ENCODE peak calls at places on chromosomes 2 and 18, in five cellular contexts. K, V, W, J and T are unnamed samples.

GRCh38 chr2:120979398-120979797 is 243.7 kb downstream of the GLI2 start:
- DNase-seq in K (no peak), V (no peak), W (no peak), J (no peak), T (no peak)

GRCh38 chr2:101617786-101618185 is 79.7 kb upstream of the MAP4K4 start:
- DNase-seq in K (no peak), V (no peak), W (no peak), J (no peak), T (no peak)

GRCh38 chr2:217797170-217797569 is 205.6 kb downstream of the TNS1 start:
- DNase-seq in K (no peak), V (no peak), W (no peak), J (peak), T (peak)

GRCh38 chr18:48802543-48803428 is 148.0 kb downstream of the SMAD7 start:
- DNase-seq in K (no peak), V (peak), W (no peak), J (no peak), T (peak)

GRCh38 chr18:75438891-75439290 is 11.4 kb upstream of the SMIM21 start:
- DNase-seq in K (no peak), V (no peak), W (no peak), J (no peak), T (no peak)

GRCh38 chr2:5592906-5593305 is 99.3 kb upstream of the SOX11 start:
- DNase-seq in K (no peak), V (no peak), W (no peak), J (no peak), T (no peak)

GRCh38 chr2:218888341-218888740 is 7.7 kb downstream of the WNT10A start:
- DNase-seq in K (no peak), V (no peak), W (no peak), J (no peak), T (no peak)

GRCh38 chr2:18603867-18604572 is 14.7 kb upstream of the NT5C1B start:
- DNase-seq in K (no peak), V (no peak), W (no peak), J (no peak), T (no peak)

GRCh38 chr18:28559511-28559910 is 382.6 kb upstream of the CDH2 start:
- DNase-seq in K (no peak), V (no peak), W (no peak), J (no peak), T (no peak)

GRCh38 chr2:240051697-240052096 is 1.6 kb downstream of the OR6B3 start:
- DNase-seq in K (no peak), V (no peak), W (no peak), J (no peak), T (no peak)

GRCh38 chr2:236045264-236046235 is 122.6 kb downstream of the GBX2 start:
- DNase-seq in K (no peak), V (no peak), W (no peak), J (no peak), T (no peak)

GRCh38 chr2:109269956-109270757 is 141.2 kb downstream of the SH3RF3 start:
- DNase-seq in K (no peak), V (no peak), W (no peak), J (no peak), T (no peak)

GRCh38 chr2:235857613-235858012 is 310.6 kb downstream of the GBX2 start:
- DNase-seq in K (no peak), V (no peak), W (no peak), J (no peak), T (no peak)

GRCh38 chr18:57125627-57126026 is 21.3 kb upstream of the BOD1L2 start:
- DNase-seq in K (no peak), V (no peak), W (no peak), J (no peak), T (no peak)

GRCh38 chr2:21047161-21048009 is 3.5 kb upstream of the APOB start:
- DNase-seq in K (no peak), V (no peak), W (no peak), J (no peak), T (no peak)

GRCh38 chr2:191311627-191312026 is 66.4 kb downstream of the MYO1B start:
- DNase-seq in K (no peak), V (no peak), W (peak), J (no peak), T (no peak)

GRCh38 chr2:96985181-96985580 is 1.2 kb downstream of the FAM178B start:
- DNase-seq in K (no peak), V (no peak), W (no peak), J (no peak), T (peak)

GRCh38 chr2:219506153-219506801 is 7.6 kb downstream of the GMPPA start:
- DNase-seq in K (no peak), V (no peak), W (no peak), J (no peak), T (no peak)

GRCh38 chr2:70930371-70931329 is 5.0 kb upstream of the ATP6V1B1 start:
- DNase-seq in K (no peak), V (no peak), W (no peak), J (no peak), T (no peak)

GRCh38 chr2:237440819-237441281 is 26.9 kb upstream of the COL6A3 start:
- DNase-seq in K (no peak), V (no peak), W (no peak), J (no peak), T (no peak)

GRCh38 chr2:101790856-101791255 is 93.3 kb downstream of the MAP4K4 start:
- DNase-seq in K (no peak), V (no peak), W (no peak), J (peak), T (peak)

GRCh38 chr2:95166065-95166763 is 605 bp downstream of the ZNF2 start:
- DNase-seq in K (no peak), V (no peak), W (no peak), J (no peak), T (no peak)

GRCh38 chr2:207505728-207506127 is 24.0 kb upstream of the CREB1 start:
- DNase-seq in K (no peak), V (no peak), W (peak), J (no peak), T (no peak)

GRCh38 chr2:227826019-227826521 is 12.4 kb downstream of the CCL20 start:
- DNase-seq in K (no peak), V (peak), W (no peak), J (no peak), T (no peak)

GRCh38 chr2:65361623-65362022 is 70.8 kb downstream of the SPRED2 start:
- DNase-seq in K (no peak), V (no peak), W (no peak), J (no peak), T (no peak)

GRCh38 chr18:51655327-51655698 is 457.8 kb upstream of the MEX3C start:
- DNase-seq in K (no peak), V (no peak), W (no peak), J (no peak), T (no peak)

GRCh38 chr2:240604291-240604938 is 17.9 kb downstream of the CAPN10 start:
- DNase-seq in K (peak), V (peak), W (peak), J (peak), T (peak)

DNA sequence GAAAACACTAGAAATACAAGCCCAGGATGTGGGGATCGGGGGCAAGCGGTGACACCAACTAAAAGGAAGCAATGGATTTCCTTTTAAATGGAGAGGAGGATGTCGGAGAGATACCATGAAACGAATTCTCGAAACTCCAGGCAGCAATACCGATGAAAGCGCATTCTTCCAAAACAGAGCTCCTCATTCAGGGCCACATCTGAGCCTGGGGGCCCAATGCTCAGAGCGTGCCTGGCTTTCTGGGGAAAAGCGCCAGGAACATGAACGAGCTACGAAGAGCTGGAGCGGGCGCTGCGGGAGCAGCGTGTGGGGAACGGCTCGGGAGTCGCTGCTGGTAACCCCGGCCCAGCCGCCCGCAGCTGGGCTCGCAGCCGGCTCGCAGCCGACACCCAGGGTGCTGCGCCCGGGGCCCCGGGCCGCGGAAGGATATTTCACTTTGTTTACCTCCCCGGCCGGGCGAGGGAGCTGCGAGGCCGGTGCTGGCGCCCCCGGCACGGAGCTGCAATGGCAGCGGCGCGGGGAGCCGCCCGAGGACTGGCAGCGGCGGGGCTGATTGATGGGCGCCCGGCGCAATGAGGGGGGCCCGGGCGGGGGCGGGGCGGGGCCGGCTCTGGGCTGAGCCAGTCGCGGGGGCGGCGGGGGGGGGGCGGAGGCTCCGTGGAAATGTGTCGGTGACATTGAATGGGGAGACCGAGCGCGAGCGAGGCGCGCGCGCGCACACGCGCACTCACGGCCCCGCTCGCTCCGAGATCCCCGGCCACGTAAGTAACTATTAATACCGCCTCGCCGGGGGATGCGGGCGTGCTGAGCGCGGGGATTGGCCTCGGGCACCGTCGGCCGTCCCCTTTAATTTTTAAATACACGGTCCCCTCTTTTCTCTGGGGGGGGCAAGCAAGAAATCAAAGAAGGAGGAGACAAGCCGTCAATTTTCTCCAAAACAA is at the start of gene TRIB2:
- DNase-seq in K (peak), V (peak), W (peak), J (peak), T (peak)
- TF ChIP-seq POLR2A in K (peak), V (peak), W (no peak), J (peak), T (peak)

GRCh38 chr2:230069418-230069817 is 694 bp upstream of the SLC16A14 start:
- DNase-seq in K (no peak), V (no peak), W (no peak), J (no peak), T (no peak)

GRCh38 chr2:230068658-230069080 is at the start of gene SLC16A14:
- DNase-seq in K (no peak), V (peak), W (peak), J (peak), T (peak)

GRCh38 chr2:230071421-230071820 is 2.7 kb upstream of the SLC16A14 start:
- DNase-seq in K (no peak), V (no peak), W (no peak), J (no peak), T (no peak)

GRCh38 chr2:230067990-230068657 is 600 bp downstream of the SLC16A14 start:
- DNase-seq in K (no peak), V (peak), W (peak), J (no peak), T (peak)
- TF ChIP-seq CTCF in K (no peak), V (peak), W (no peak), J (no peak), T (peak)

GRCh38 chr18:64409511-64409910 is 260.6 kb upstream of the LINC00305 start:
- DNase-seq in K (no peak), V (no peak), W (no peak), J (no peak), T (no peak)
- TF ChIP-seq POLR2A in K (no peak), V (no peak), W (no peak), J (no peak), T (no peak)

DNA sequence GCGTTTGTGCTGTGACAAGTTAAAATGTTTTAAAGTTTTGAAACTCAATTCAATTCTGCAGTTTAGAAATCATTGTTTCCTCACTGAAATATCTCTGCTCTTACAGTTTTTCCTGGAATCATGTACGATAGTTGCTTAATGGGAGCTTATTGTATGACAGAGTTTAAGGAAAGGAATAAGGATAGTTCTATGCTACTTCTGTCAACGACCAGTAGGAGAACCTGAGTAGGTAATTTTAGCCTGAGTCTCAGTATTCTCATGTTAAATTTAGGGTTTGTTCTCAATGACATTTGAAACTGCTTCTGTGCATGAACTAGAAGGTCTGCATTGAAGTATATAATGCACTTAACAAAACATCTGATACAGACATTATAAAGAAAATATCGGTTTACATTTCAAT is 361.1 kb downstream of the CPS1 start:
- DNase-seq in K (no peak), V (no peak), W (no peak), J (no peak), T (no peak)
- TF ChIP-seq CTCF in K (no peak), V (no peak), W (no peak), J (no peak), T (no peak)

DNA sequence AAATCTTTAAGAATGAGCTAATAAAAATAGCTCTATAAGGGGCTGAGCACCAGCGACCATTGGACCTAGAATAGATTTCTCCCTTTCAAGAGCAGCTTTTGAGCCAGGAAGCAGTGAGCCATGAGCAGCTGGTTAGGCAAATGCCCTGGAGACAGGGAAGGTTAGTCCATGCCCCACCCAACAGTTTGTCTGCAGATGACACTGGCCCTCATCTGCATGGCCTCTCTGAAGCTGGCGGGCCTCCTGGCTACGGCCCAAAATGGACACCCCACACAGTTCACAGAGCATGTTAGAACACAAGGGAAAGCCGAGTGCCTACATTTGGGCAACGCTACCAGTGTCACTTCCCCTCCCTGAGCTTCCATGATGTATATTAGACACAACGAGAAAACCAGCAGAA is 201.1 kb downstream of the MGAT5 start:
- DNase-seq in K (no peak), V (no peak), W (no peak), J (no peak), T (no peak)
- TF ChIP-seq POLR2A in K (no peak), V (no peak), W (no peak), J (no peak), T (no peak)

GRCh38 chr18:8478968-8479370 is 130.3 kb upstream of the RAB12 start:
- DNase-seq in K (no peak), V (no peak), W (no peak), J (no peak), T (no peak)

GRCh38 chr18:8479826-8480225 is 129.4 kb upstream of the RAB12 start:
- DNase-seq in K (no peak), V (no peak), W (no peak), J (no peak), T (no peak)

GRCh38 chr18:8478166-8478967 is 130.9 kb upstream of the RAB12 start:
- DNase-seq in K (peak), V (peak), W (peak), J (peak), T (peak)

GRCh38 chr18:8477615-8478014 is 131.6 kb upstream of the RAB12 start:
- DNase-seq in K (no peak), V (no peak), W (no peak), J (no peak), T (no peak)

DNA sequence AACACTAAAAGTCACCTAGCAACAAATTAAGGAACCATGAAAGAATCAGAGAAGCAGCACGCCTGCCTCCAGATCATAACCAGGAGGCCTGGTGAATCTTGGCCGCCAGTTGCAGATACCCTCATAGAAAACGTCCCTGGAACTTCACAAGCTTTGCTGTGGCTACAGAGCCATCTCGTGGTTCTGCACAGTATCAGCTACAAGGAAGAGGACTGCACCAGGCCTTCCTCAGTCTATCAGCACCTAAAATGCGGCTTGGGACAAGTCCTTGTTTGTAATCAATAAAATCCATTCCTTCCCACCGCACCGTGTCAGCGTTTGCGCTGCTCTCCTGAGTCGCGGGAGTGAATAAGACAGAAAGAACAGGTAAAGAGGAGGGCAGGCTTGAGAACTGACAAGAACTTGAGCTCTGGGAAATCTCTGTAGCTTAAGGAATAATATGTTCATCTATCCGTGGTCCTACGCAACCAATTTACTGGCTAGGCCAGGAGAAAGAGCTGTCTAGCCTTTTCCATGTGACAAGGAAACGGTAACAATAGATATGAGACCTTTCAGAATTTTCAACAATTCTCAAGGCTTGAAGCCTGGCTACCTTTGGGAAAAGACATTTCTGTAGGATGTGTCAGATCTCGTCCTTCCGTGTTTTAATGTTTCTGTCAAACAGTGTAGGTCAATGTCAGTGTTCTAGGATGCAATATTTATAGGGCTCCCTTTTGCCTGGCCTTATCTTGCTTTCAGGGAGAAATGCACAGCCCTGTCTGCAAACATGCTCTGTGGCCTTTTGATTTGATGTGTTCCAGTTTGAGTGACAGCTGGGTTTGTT is 128.5 kb upstream of the RAB12 start:
- DNase-seq in K (peak), V (no peak), W (peak), J (peak), T (peak)
- TF ChIP-seq CTCF in K (peak), V (peak), W (peak), J (peak), T (no peak)

GRCh38 chr2:75570948-75571729 is 10.4 kb upstream of the EVA1A start:
- DNase-seq in K (no peak), V (no peak), W (no peak), J (no peak), T (no peak)
- TF ChIP-seq POLR2A in K (no peak), V (no peak), W (no peak), J (no peak), T (no peak)